ENCODE peak calls at places on chromosomes 4 and X, in ten cellular contexts. One of them, this sample, is unnamed.

GRCh38 chr4:105060628-105061027 is 86.0 kb upstream of the TET2 start:
- DNase-seq in SK-N-SH: no peak
- DNase-seq in stomach: no peak
- DNase-seq in HL-60: peak
- DNase-seq in GM23338: no peak
- DNase-seq in breast epithelium: no peak
- DNase-seq in Panc1: no peak
- DNase-seq in HCT116: no peak
- DNase-seq in upper lobe of left lung: no peak
- DNase-seq in transverse colon: no peak
- DNase-seq in this sample: peak

GRCh38 chr4:76354517-76355473 is 48.3 kb downstream of the STBD1 start:
- DNase-seq in GM23338: no peak
- DNase-seq in breast epithelium: no peak
- DNase-seq in HCT116: no peak
- DNase-seq in transverse colon: peak
- DNase-seq in HL-60: peak
- DNase-seq in SK-N-SH: no peak
- DNase-seq in Panc1: no peak
- DNase-seq in stomach: no peak
- DNase-seq in upper lobe of left lung: no peak
- DNase-seq in this sample: no peak

GRCh38 chr4:1194028-1194900 is 21.9 kb upstream of the SPON2 start:
- DNase-seq in HL-60: no peak
- DNase-seq in upper lobe of left lung: peak
- DNase-seq in SK-N-SH: peak
- DNase-seq in breast epithelium: peak
- DNase-seq in HCT116: no peak
- DNase-seq in GM23338: peak
- DNase-seq in transverse colon: peak
- DNase-seq in stomach: peak
- DNase-seq in Panc1: no peak
- DNase-seq in this sample: peak

GRCh38 chr4:128393111-128393704 is 105.6 kb upstream of the PGRMC2 start:
- DNase-seq in upper lobe of left lung: no peak
- DNase-seq in stomach: no peak
- DNase-seq in HL-60: no peak
- DNase-seq in transverse colon: no peak
- DNase-seq in breast epithelium: no peak
- DNase-seq in SK-N-SH: peak
- DNase-seq in HCT116: no peak
- DNase-seq in Panc1: no peak
- DNase-seq in GM23338: no peak
- DNase-seq in this sample: no peak

GRCh38 chr4:119059221-119059620 is 76.4 kb upstream of the MYOZ2 start:
- DNase-seq in upper lobe of left lung: no peak
- DNase-seq in GM23338: no peak
- DNase-seq in HL-60: no peak
- DNase-seq in SK-N-SH: no peak
- DNase-seq in Panc1: no peak
- DNase-seq in HCT116: no peak
- DNase-seq in breast epithelium: no peak
- DNase-seq in stomach: no peak
- DNase-seq in transverse colon: no peak
- DNase-seq in this sample: no peak

GRCh38 chr4:45944000-45944399 is 179.9 kb downstream of the GABRG1 start:
- DNase-seq in breast epithelium: no peak
- DNase-seq in SK-N-SH: peak
- DNase-seq in Panc1: no peak
- DNase-seq in GM23338: peak
- DNase-seq in HL-60: no peak
- DNase-seq in transverse colon: no peak
- DNase-seq in stomach: no peak
- DNase-seq in upper lobe of left lung: no peak
- DNase-seq in HCT116: no peak
- DNase-seq in this sample: no peak

GRCh38 chrX:37785569-37785968 is 5.7 kb downstream of the CYBB start:
- DNase-seq in HL-60: no peak
- DNase-seq in HCT116: no peak
- DNase-seq in transverse colon: no peak
- DNase-seq in upper lobe of left lung: no peak
- DNase-seq in GM23338: no peak
- DNase-seq in Panc1: no peak
- DNase-seq in stomach: no peak
- DNase-seq in breast epithelium: no peak
- DNase-seq in SK-N-SH: no peak
- DNase-seq in this sample: no peak

GRCh38 chr4:184722798-184723197 is 11.1 kb downstream of the CENPU start:
- DNase-seq in HCT116: no peak
- DNase-seq in GM23338: no peak
- DNase-seq in SK-N-SH: no peak
- DNase-seq in HL-60: no peak
- DNase-seq in stomach: no peak
- DNase-seq in breast epithelium: no peak
- DNase-seq in upper lobe of left lung: no peak
- DNase-seq in Panc1: no peak
- DNase-seq in transverse colon: peak
- DNase-seq in this sample: no peak

GRCh38 chr4:154551872-154552686 is 1.9 kb upstream of the PLRG1 start:
- DNase-seq in HCT116: peak
- DNase-seq in HL-60: peak
- DNase-seq in breast epithelium: peak
- DNase-seq in SK-N-SH: peak
- DNase-seq in GM23338: peak
- DNase-seq in transverse colon: peak
- DNase-seq in stomach: peak
- DNase-seq in Panc1: peak
- DNase-seq in upper lobe of left lung: no peak
- DNase-seq in this sample: peak

GRCh38 chrX:118569676-118570075 is 74.1 kb downstream of the DOCK11 start:
- DNase-seq in breast epithelium: no peak
- DNase-seq in GM23338: no peak
- DNase-seq in stomach: no peak
- DNase-seq in HCT116: no peak
- DNase-seq in SK-N-SH: no peak
- DNase-seq in Panc1: no peak
- DNase-seq in transverse colon: no peak
- DNase-seq in HL-60: no peak
- DNase-seq in upper lobe of left lung: no peak
- DNase-seq in this sample: no peak

GRCh38 chrX:108537005-108537404 is 97.4 kb downstream of the COL4A5 start:
- DNase-seq in HL-60: peak
- DNase-seq in stomach: no peak
- DNase-seq in Panc1: peak
- DNase-seq in HCT116: peak
- DNase-seq in breast epithelium: no peak
- DNase-seq in GM23338: peak
- DNase-seq in SK-N-SH: peak
- DNase-seq in upper lobe of left lung: no peak
- DNase-seq in transverse colon: no peak
- DNase-seq in this sample: no peak

GRCh38 chr4:125390727-125391126 is 76.0 kb downstream of the FAT4 start:
- DNase-seq in breast epithelium: no peak
- DNase-seq in transverse colon: no peak
- DNase-seq in HCT116: no peak
- DNase-seq in stomach: no peak
- DNase-seq in HL-60: no peak
- DNase-seq in SK-N-SH: no peak
- DNase-seq in GM23338: no peak
- DNase-seq in Panc1: no peak
- DNase-seq in upper lobe of left lung: no peak
- DNase-seq in this sample: no peak

GRCh38 chrX:30530591-30530990 is 47.0 kb downstream of the TASL start:
- DNase-seq in GM23338: no peak
- DNase-seq in stomach: no peak
- DNase-seq in HCT116: no peak
- DNase-seq in SK-N-SH: no peak
- DNase-seq in HL-60: no peak
- DNase-seq in transverse colon: no peak
- DNase-seq in upper lobe of left lung: no peak
- DNase-seq in breast epithelium: no peak
- DNase-seq in Panc1: no peak
- DNase-seq in this sample: no peak

GRCh38 chrX:10457092-10457491 is 163.3 kb downstream of the MID1 start:
- DNase-seq in upper lobe of left lung: no peak
- DNase-seq in breast epithelium: no peak
- DNase-seq in SK-N-SH: no peak
- DNase-seq in stomach: no peak
- DNase-seq in GM23338: no peak
- DNase-seq in HCT116: no peak
- DNase-seq in transverse colon: no peak
- DNase-seq in HL-60: no peak
- DNase-seq in Panc1: no peak
- DNase-seq in this sample: no peak

GRCh38 chrX:129572422-129572821 is 32.4 kb downstream of the OCRL start:
- DNase-seq in stomach: no peak
- DNase-seq in Panc1: no peak
- DNase-seq in upper lobe of left lung: no peak
- DNase-seq in transverse colon: no peak
- DNase-seq in HL-60: no peak
- DNase-seq in breast epithelium: no peak
- DNase-seq in SK-N-SH: no peak
- DNase-seq in HCT116: no peak
- DNase-seq in GM23338: no peak
- DNase-seq in this sample: no peak

GRCh38 chr4:176342384-176342783 is 22.6 kb downstream of the SPCS3 start:
- DNase-seq in SK-N-SH: no peak
- DNase-seq in breast epithelium: no peak
- DNase-seq in upper lobe of left lung: peak
- DNase-seq in Panc1: no peak
- DNase-seq in transverse colon: no peak
- DNase-seq in HCT116: no peak
- DNase-seq in stomach: no peak
- DNase-seq in GM23338: no peak
- DNase-seq in HL-60: no peak
- DNase-seq in this sample: no peak

GRCh38 chr4:2791518-2792395 is 1.1 kb upstream of the SH3BP2 start:
- DNase-seq in SK-N-SH: peak
- DNase-seq in breast epithelium: peak
- DNase-seq in GM23338: peak
- DNase-seq in Panc1: no peak
- DNase-seq in transverse colon: peak
- DNase-seq in stomach: peak
- DNase-seq in upper lobe of left lung: no peak
- DNase-seq in HCT116: no peak
- DNase-seq in HL-60: no peak
- DNase-seq in this sample: no peak

GRCh38 chr4:48653217-48654014 is 126.7 kb downstream of the FRYL start:
- DNase-seq in upper lobe of left lung: no peak
- DNase-seq in HL-60: no peak
- DNase-seq in breast epithelium: no peak
- DNase-seq in transverse colon: peak
- DNase-seq in SK-N-SH: peak
- DNase-seq in HCT116: no peak
- DNase-seq in Panc1: no peak
- DNase-seq in GM23338: peak
- DNase-seq in stomach: no peak
- DNase-seq in this sample: no peak
- TF ChIP-seq POLR2AphosphoS5 in upper lobe of left lung: no peak
- TF ChIP-seq POLR2AphosphoS5 in HL-60: no peak
- TF ChIP-seq POLR2AphosphoS5 in breast epithelium: no peak
- TF ChIP-seq POLR2AphosphoS5 in transverse colon: no peak
- TF ChIP-seq POLR2AphosphoS5 in SK-N-SH: no peak
- TF ChIP-seq POLR2AphosphoS5 in HCT116: no peak
- TF ChIP-seq POLR2AphosphoS5 in Panc1: no peak
- TF ChIP-seq POLR2AphosphoS5 in GM23338: no peak
- TF ChIP-seq POLR2AphosphoS5 in stomach: no peak
- TF ChIP-seq POLR2AphosphoS5 in this sample: no peak

GRCh38 chr4:46993075-46994006 is at the start of gene GABRA4:
- DNase-seq in Panc1: no peak
- DNase-seq in GM23338: peak
- DNase-seq in transverse colon: no peak
- DNase-seq in HL-60: no peak
- DNase-seq in SK-N-SH: no peak
- DNase-seq in breast epithelium: no peak
- DNase-seq in stomach: no peak
- DNase-seq in upper lobe of left lung: peak
- DNase-seq in HCT116: no peak
- DNase-seq in this sample: no peak
- TF ChIP-seq POLR2AphosphoS5 in Panc1: no peak
- TF ChIP-seq POLR2AphosphoS5 in GM23338: no peak
- TF ChIP-seq POLR2AphosphoS5 in transverse colon: no peak
- TF ChIP-seq POLR2AphosphoS5 in HL-60: no peak
- TF ChIP-seq POLR2AphosphoS5 in SK-N-SH: no peak
- TF ChIP-seq POLR2AphosphoS5 in breast epithelium: no peak
- TF ChIP-seq POLR2AphosphoS5 in stomach: no peak
- TF ChIP-seq POLR2AphosphoS5 in upper lobe of left lung: no peak
- TF ChIP-seq POLR2AphosphoS5 in HCT116: no peak
- TF ChIP-seq POLR2AphosphoS5 in this sample: no peak

DNA sequence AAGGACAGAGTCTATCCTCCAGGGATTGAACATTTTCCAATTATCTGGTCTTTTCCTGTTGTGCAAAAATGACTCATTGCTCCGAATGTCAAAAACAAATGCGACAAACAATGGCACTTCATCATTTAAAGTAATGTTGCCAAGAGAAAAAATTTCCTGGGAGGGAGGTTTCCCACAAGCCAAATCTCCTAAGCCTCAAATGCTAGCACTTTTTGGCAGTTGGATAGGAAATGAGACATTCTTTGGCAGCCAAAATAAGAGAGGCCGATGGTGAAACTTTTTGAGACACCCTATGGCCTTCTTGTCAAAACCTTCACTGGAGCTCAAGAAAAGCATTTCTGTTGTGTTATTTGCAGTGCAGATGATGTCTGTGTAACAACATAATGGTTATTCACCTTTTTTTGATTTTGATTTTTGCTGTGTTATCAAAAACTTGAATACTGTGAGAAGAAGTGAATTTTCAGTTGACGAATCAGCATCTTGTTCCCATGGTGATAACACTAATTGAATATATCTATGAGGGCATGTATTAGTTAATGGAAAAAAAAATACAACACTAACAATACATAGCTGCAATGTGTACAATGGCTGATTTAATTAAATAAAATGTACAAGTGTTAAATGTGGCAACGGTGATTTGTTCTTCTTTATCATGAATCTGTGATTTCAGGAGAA is 333.8 kb downstream of the ANK2 start:
- DNase-seq in Panc1: no peak
- DNase-seq in GM23338: no peak
- DNase-seq in breast epithelium: no peak
- DNase-seq in transverse colon: no peak
- DNase-seq in HL-60: no peak
- DNase-seq in HCT116: peak
- DNase-seq in upper lobe of left lung: no peak
- DNase-seq in stomach: no peak
- DNase-seq in SK-N-SH: no peak
- DNase-seq in this sample: no peak
- TF ChIP-seq POLR2AphosphoS5 in Panc1: no peak
- TF ChIP-seq POLR2AphosphoS5 in GM23338: no peak
- TF ChIP-seq POLR2AphosphoS5 in breast epithelium: no peak
- TF ChIP-seq POLR2AphosphoS5 in transverse colon: no peak
- TF ChIP-seq POLR2AphosphoS5 in HL-60: no peak
- TF ChIP-seq POLR2AphosphoS5 in HCT116: no peak
- TF ChIP-seq POLR2AphosphoS5 in upper lobe of left lung: peak
- TF ChIP-seq POLR2AphosphoS5 in stomach: peak
- TF ChIP-seq POLR2AphosphoS5 in SK-N-SH: no peak
- TF ChIP-seq POLR2AphosphoS5 in this sample: no peak

GRCh38 chr4:165802452-165802851 is 70.6 kb upstream of the TLL1 start:
- DNase-seq in Panc1: no peak
- DNase-seq in upper lobe of left lung: no peak
- DNase-seq in transverse colon: no peak
- DNase-seq in HCT116: no peak
- DNase-seq in GM23338: no peak
- DNase-seq in breast epithelium: no peak
- DNase-seq in HL-60: no peak
- DNase-seq in stomach: no peak
- DNase-seq in SK-N-SH: no peak
- DNase-seq in this sample: no peak
- TF ChIP-seq POLR2AphosphoS5 in Panc1: no peak
- TF ChIP-seq POLR2AphosphoS5 in upper lobe of left lung: no peak
- TF ChIP-seq POLR2AphosphoS5 in transverse colon: no peak
- TF ChIP-seq POLR2AphosphoS5 in HCT116: no peak
- TF ChIP-seq POLR2AphosphoS5 in GM23338: no peak
- TF ChIP-seq POLR2AphosphoS5 in breast epithelium: no peak
- TF ChIP-seq POLR2AphosphoS5 in HL-60: no peak
- TF ChIP-seq POLR2AphosphoS5 in stomach: no peak
- TF ChIP-seq POLR2AphosphoS5 in SK-N-SH: no peak
- TF ChIP-seq POLR2AphosphoS5 in this sample: no peak

This sample was measured in GM12892.